ENCODE peak calls at places on chromosomes 6 and 20, in four cellular contexts. O, W, N and D are unnamed samples. For H3K9me2, the result is how much of the 10 kb centered on the place peaks cover.

GRCh38 chr6:94721459-94721858 is 855.9 kb upstream of the MANEA start:
- DNase-seq in N (no peak), O (no peak), W (no peak), D (no peak)

GRCh38 chr6:144725731-144726522 is 440.8 kb downstream of the UTRN start:
- DNase-seq in N (no peak), O (peak), W (peak), D (no peak)

GRCh38 chr6:75098709-75099108 is 107.1 kb downstream of the COL12A1 start:
- DNase-seq in W (peak), N (peak), O (no peak), D (peak)

GRCh38 chr20:11796041-11796440 is 121.7 kb upstream of the BTBD3 start:
- DNase-seq in O (no peak), N (peak), W (no peak), D (no peak)

GRCh38 chr6:41371461-41371991 is 36.1 kb downstream of the NCR2 start:
- DNase-seq in W (no peak), O (peak), N (peak), D (peak)

GRCh38 chr6:15675537-15676170 is 12.8 kb upstream of the DTNBP1 start:
- DNase-seq in W (no peak), O (no peak), N (no peak), D (no peak)

GRCh38 chr6:111591901-111592461 is 13.7 kb downstream of the TRAF3IP2 start:
- DNase-seq in O (peak), W (peak), N (peak), D (no peak)

GRCh38 chr6:33585403-33586107 is 5.5 kb upstream of the BAK1 start:
- DNase-seq in N (peak), W (peak), O (peak), D (peak)

GRCh38 chr20:51221791-51222408 is 199.0 kb upstream of the KCNG1 start:
- DNase-seq in O (no peak), W (peak), N (peak), D (peak)

GRCh38 chr6:150088481-150089154 is 19.7 kb upstream of the ULBP3 start:
- DNase-seq in N (no peak), O (no peak), W (no peak), D (no peak)

GRCh38 chr6:161354956-161355355 is 81.1 kb upstream of the AGPAT4 start:
- DNase-seq in N (no peak), O (no peak), W (no peak), D (no peak)

GRCh38 chr6:8065519-8065911 is 1.3 kb upstream of the BLOC1S5 start:
- DNase-seq in W (no peak), O (no peak), N (peak), D (no peak)

GRCh38 chr6:56890683-56891429 is 64.1 kb upstream of the BEND6 start:
- DNase-seq in N (peak), W (peak), O (no peak), D (peak)

GRCh38 chr6:17968081-17968518 is 19.3 kb downstream of the KIF13A start:
- DNase-seq in O (no peak), N (peak), W (peak), D (no peak)

GRCh38 chr6:4661391-4661790 is 114.8 kb upstream of the CDYL start:
- DNase-seq in N (no peak), W (no peak), O (no peak), D (no peak)

GRCh38 chr20:25683050-25683449 is 13.6 kb downstream of the ZNF337 start:
- DNase-seq in O (no peak), N (no peak), W (no peak), D (no peak)

GRCh38 chr6:154232013-154232920 is 124.3 kb downstream of the IPCEF1 start:
- DNase-seq in O (no peak), N (peak), W (peak), D (no peak)

GRCh38 chr6:151325075-151326050 is 66.0 kb downstream of the ZBTB2 start:
- DNase-seq in W (peak), N (peak), O (peak), D (peak)

GRCh38 chr6:90346729-90347128 is 50.1 kb upstream of the BACH2 start:
- DNase-seq in W (no peak), N (no peak), O (no peak), D (no peak)

GRCh38 chr20:35598899-35599775 is 16.5 kb upstream of the SPAG4 start:
- DNase-seq in O (no peak), W (no peak), N (no peak), D (no peak)

GRCh38 chr20:16296933-16297332 is 276.3 kb downstream of the KIF16B start:
- DNase-seq in O (no peak), N (no peak), W (no peak), D (no peak)

GRCh38 chr6:152635949-152636674 is 1.1 kb downstream of the SYNE1 start:
- DNase-seq in W (no peak), N (peak), O (peak), D (peak)

GRCh38 chr20:51815383-51816076 is 13.2 kb upstream of the SALL4 start:
- DNase-seq in O (no peak), N (no peak), W (peak), D (no peak)

GRCh38 chr6:15952231-15953151 is 176.4 kb upstream of the MYLIP start:
- DNase-seq in N (peak), W (no peak), O (no peak), D (no peak)

GRCh38 chr6:106553440-106553839 is 75.9 kb downstream of the RTN4IP1 start:
- DNase-seq in W (no peak), N (no peak), O (no peak), D (no peak)

GRCh38 chr20:24309596-24309995 is 159.8 kb upstream of the SYNDIG1 start:
- DNase-seq in N (no peak), O (no peak), W (no peak), D (peak)

GRCh38 chr6:133502451-133503259 is 261.5 kb downstream of the EYA4 start:
- DNase-seq in N (peak), O (no peak), W (peak), D (peak)

GRCh38 chr6:57301755-57302154 is 15.7 kb upstream of the PRIM2 start:
- DNase-seq in N (no peak), O (no peak), W (no peak), D (no peak)

GRCh38 chr6:45421700-45422540 is 44.2 kb upstream of the SUPT3H start:
- DNase-seq in N (peak), W (peak), O (peak), D (peak)

GRCh38 chr6:37432590-37432915 is 468 bp upstream of the CMTR1 start:
- DNase-seq in W (no peak), O (no peak), N (no peak), D (peak)

GRCh38 chr6:69286341-69286740 is 510.5 kb downstream of the LMBRD1 start:
- DNase-seq in O (no peak), N (no peak), W (no peak), D (no peak)

GRCh38 chr6:14442250-14442649 is 324.7 kb downstream of the CD83 start:
- DNase-seq in N (no peak), O (no peak), W (no peak), D (no peak)

GRCh38 chr6:40419377-40419776 is 167.8 kb downstream of the LRFN2 start:
- DNase-seq in N (peak), W (peak), O (no peak), D (no peak)

DNA sequence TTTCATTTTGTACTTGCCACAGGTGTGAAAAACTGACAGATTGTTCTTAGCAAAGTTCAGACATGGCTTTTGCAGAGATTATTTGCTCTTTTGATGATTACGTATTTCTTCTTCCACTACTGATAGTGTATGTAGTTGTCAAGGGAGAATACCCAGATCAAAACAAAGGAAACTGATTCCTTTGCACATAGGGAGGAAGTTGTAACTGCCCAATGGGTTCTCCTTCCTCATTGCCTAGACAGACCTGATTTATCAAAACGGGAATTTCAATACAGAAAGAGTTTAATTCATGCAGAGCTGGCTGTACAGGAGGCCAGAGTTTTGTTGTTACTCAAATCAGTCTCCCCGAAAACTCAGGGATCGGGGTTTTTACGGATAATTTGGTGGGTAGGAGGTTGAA is 214.7 kb downstream of the BCAS1 start:
- DNase-seq in O (no peak), W (no peak), N (no peak), D (no peak)
- H2AFZ ChIP-seq in O (peak), W (no peak), N (no peak), D (no peak)

GRCh38 chr6:51614725-51615124 is 472.7 kb downstream of the PKHD1 start:
- DNase-seq in W (peak), N (no peak), O (no peak), D (no peak)

GRCh38 chr6:51608383-51608782 is 479.0 kb downstream of the PKHD1 start:
- DNase-seq in W (no peak), N (no peak), O (no peak), D (no peak)

GRCh38 chr6:51613558-51613957 is 473.9 kb downstream of the PKHD1 start:
- DNase-seq in O (no peak), W (peak), N (no peak), D (no peak)

GRCh38 chr6:51608932-51609331 is 478.5 kb downstream of the PKHD1 start:
- DNase-seq in N (no peak), O (peak), W (no peak), D (no peak)
- H3K9me2 ChIP-seq in N (under half), O (under half), W (under half), D (under half)

DNA sequence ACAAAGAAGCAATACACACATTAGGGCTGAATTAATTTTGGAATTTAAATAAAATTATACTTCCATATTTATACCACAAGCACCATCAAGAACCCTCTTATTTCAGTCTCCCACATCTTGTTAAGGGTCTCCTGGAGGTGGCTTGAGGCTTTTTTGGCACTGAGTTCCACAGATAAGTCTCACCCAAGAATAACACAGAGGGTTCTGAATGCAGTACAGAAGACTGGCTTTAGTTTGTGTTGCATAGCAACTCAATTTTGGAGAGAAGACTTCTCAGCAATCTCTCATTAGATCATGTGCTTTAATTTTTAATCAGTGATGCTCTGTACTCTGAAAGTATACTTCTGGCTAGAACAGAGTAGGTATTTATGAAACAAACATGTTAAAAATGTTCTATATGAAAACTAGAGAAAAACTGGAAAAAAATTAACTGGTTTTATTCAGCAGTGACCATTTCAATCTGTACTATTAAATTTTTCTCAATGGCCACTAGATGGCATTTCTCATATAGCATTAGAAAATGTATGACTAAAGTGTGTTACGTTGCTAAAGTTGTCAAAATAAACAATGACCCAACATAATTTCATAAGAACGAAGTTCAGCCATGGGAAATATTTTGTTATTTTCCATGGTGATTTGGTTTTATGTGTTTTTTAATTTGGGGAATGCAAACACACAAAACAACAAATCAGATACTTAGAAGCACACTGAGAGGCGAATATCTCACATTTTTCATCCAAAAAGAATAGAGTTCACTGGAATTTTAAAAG is 32.7 kb upstream of the MAP7 start:
- DNase-seq in N (peak), O (peak), W (peak), D (peak)
- H3K27ac ChIP-seq in N (peak), O (no peak), W (peak), D (no peak)

GRCh38 chr6:21190701-21191588 is 402.6 kb upstream of the SOX4 start:
- DNase-seq in N (peak), W (no peak), O (no peak), D (no peak)
- H2AFZ ChIP-seq in N (peak), W (no peak), O (no peak), D (no peak)